ENCODE peak calls at places on chromosomes 3 and 15, in six cellular contexts. Y is T1000, R is GM03348, O is sciatic nerve, I is activated T-cell treated with anti-CD3 and anti-CD28 coated beads for 4 hours, B is T-helper 17 cell. E is an unnamed sample.

GRCh38 chr15:81023483-81024264 is 23.0 kb downstream of the TLNRD1 start:
- DNase-seq in Y (no peak), R (peak), O (peak), I (no peak), B (no peak), E (peak)

GRCh38 chr15:22944651-22945050 is 35.5 kb downstream of the CYFIP1 start:
- DNase-seq in Y (no peak), R (no peak), O (no peak), I (no peak), B (no peak), E (no peak)

GRCh38 chr3:127085576-127085975 is 102.7 kb downstream of the PLXNA1 start:
- DNase-seq in Y (no peak), R (no peak), O (no peak), I (no peak), B (no peak), E (no peak)

GRCh38 chr3:20700702-20701101 is 514.7 kb upstream of the SGO1 start:
- DNase-seq in Y (no peak), R (no peak), O (no peak), I (no peak), B (no peak), E (no peak)

GRCh38 chr3:197000211-197000610 is 29.4 kb downstream of the MELTF start:
- DNase-seq in Y (no peak), R (no peak), O (no peak), I (no peak), B (no peak), E (no peak)

GRCh38 chr3:126952983-126953660 is 29.8 kb upstream of the PLXNA1 start:
- DNase-seq in Y (no peak), R (no peak), O (peak), I (no peak), B (no peak), E (no peak)

GRCh38 chr3:13879946-13880810 is at the start of gene WNT7A:
- DNase-seq in Y (no peak), R (peak), O (peak), I (peak), B (peak), E (no peak)

GRCh38 chr15:40439461-40440299 is 1.1 kb upstream of the BAHD1 start:
- DNase-seq in Y (no peak), R (peak), O (no peak), I (no peak), B (no peak), E (no peak)

GRCh38 chr3:111827871-111828270 is 31.2 kb upstream of the PHLDB2 start:
- DNase-seq in Y (no peak), R (no peak), O (no peak), I (no peak), B (no peak), E (no peak)

GRCh38 chr15:78103406-78104118 is 11.2 kb downstream of the SH2D7 start:
- DNase-seq in Y (no peak), R (no peak), O (no peak), I (peak), B (no peak), E (no peak)

GRCh38 chr3:151248772-151249366 is 29.5 kb downstream of the P2RY14 start:
- DNase-seq in Y (no peak), R (no peak), O (no peak), I (no peak), B (no peak), E (no peak)

GRCh38 chr3:26498192-26498591 is 124.4 kb upstream of the LRRC3B start:
- DNase-seq in Y (no peak), R (no peak), O (no peak), I (no peak), B (no peak), E (no peak)

GRCh38 chr15:57595011-57595866 is 3.5 kb downstream of the MYZAP start:
- DNase-seq in Y (no peak), R (no peak), O (no peak), I (no peak), B (no peak), E (no peak)

GRCh38 chr3:151971814-151972579 is 98.6 kb downstream of the SUCNR1 start:
- DNase-seq in Y (no peak), R (no peak), O (no peak), I (no peak), B (no peak), E (no peak)

GRCh38 chr15:86077070-86077469 is 2.6 kb upstream of the AGBL1 start:
- DNase-seq in Y (no peak), R (no peak), O (no peak), I (no peak), B (no peak), E (no peak)

GRCh38 chr3:114551770-114552526 is 258.1 kb downstream of the TIGIT start:
- DNase-seq in Y (peak), R (no peak), O (no peak), I (no peak), B (no peak), E (no peak)

GRCh38 chr3:94101860-94102259 is 39.0 kb downstream of the NSUN3 start:
- DNase-seq in Y (no peak), R (no peak), O (no peak), I (no peak), B (no peak), E (no peak)

GRCh38 chr3:109952924-109953323 is 615.6 kb upstream of the DPPA4 start:
- DNase-seq in Y (no peak), R (no peak), O (no peak), I (no peak), B (no peak), E (no peak)

GRCh38 chr3:5309181-5309580 is 121.7 kb downstream of the EDEM1 start:
- DNase-seq in Y (no peak), R (no peak), O (no peak), I (no peak), B (no peak), E (no peak)

GRCh38 chr3:129014148-129014547 is 13.0 kb downstream of the EFCC1 start:
- DNase-seq in Y (no peak), R (no peak), O (no peak), I (no peak), B (no peak), E (no peak)

GRCh38 chr15:46502668-46503067 is 867.8 kb downstream of the SQOR start:
- DNase-seq in Y (no peak), R (peak), O (no peak), I (no peak), B (no peak), E (no peak)

GRCh38 chr3:187040637-187041361 is 98.5 kb downstream of the RPL39L start:
- DNase-seq in Y (no peak), R (peak), O (no peak), I (no peak), B (no peak), E (no peak)

GRCh38 chr15:70775160-70775559 is 11.8 kb upstream of the UACA start:
- DNase-seq in Y (peak), R (peak), O (no peak), I (no peak), B (no peak), E (no peak)

GRCh38 chr3:123282461-123282860 is 80.7 kb downstream of the SEC22A start:
- DNase-seq in Y (no peak), R (peak), O (no peak), I (no peak), B (no peak), E (no peak)

GRCh38 chr3:155525324-155525833 is 219.5 kb downstream of the PLCH1 start:
- DNase-seq in Y (no peak), R (no peak), O (no peak), I (no peak), B (no peak), E (no peak)

GRCh38 chr15:52180196-52180835 is 10.9 kb downstream of the GNB5 start:
- DNase-seq in Y (no peak), R (no peak), O (no peak), I (no peak), B (no peak), E (no peak)

GRCh38 chr3:64797000-64797399 is 109.2 kb upstream of the ADAMTS9 start:
- DNase-seq in Y (no peak), R (no peak), O (no peak), I (no peak), B (no peak), E (no peak)

GRCh38 chr3:184177767-184178306 is 3.2 kb downstream of the AP2M1 start:
- DNase-seq in Y (no peak), R (no peak), O (no peak), I (no peak), B (no peak), E (no peak)

GRCh38 chr15:47466357-47466756 is 250.9 kb upstream of the SEMA6D start:
- DNase-seq in Y (no peak), R (peak), O (no peak), I (no peak), B (no peak), E (no peak)

GRCh38 chr3:25594007-25594502 is 70.7 kb downstream of the TOP2B start:
- DNase-seq in Y (no peak), R (peak), O (no peak), I (no peak), B (no peak), E (peak)

GRCh38 chr3:54830658-54831057 is 97.2 kb downstream of the LRTM1 start:
- DNase-seq in Y (peak), R (no peak), O (no peak), I (no peak), B (no peak), E (no peak)

GRCh38 chr15:58574612-58575011 is 142.8 kb downstream of the LIPC start:
- DNase-seq in Y (no peak), R (no peak), O (no peak), I (no peak), B (no peak), E (no peak)

GRCh38 chr3:129476586-129476985 is 36.6 kb downstream of the IFT122 start:
- DNase-seq in Y (no peak), R (no peak), O (no peak), I (no peak), B (no peak), E (no peak)

GRCh38 chr3:67947808-67948508 is 293.5 kb upstream of the SUCLG2 start:
- DNase-seq in Y (no peak), R (no peak), O (no peak), I (peak), B (no peak), E (no peak)

GRCh38 chr15:50880651-50881114 is 27.8 kb upstream of the AP4E1 start:
- DNase-seq in Y (no peak), R (peak), O (no peak), I (no peak), B (no peak), E (no peak)

GRCh38 chr3:104510091-104510860 is 856.4 kb upstream of the ALCAM start:
- DNase-seq in Y (no peak), R (no peak), O (no peak), I (no peak), B (no peak), E (no peak)

GRCh38 chr15:88166330-88166993 is 90.1 kb downstream of the NTRK3 start:
- DNase-seq in Y (no peak), R (peak), O (no peak), I (no peak), B (no peak), E (no peak)

GRCh38 chr3:25589104-25589782 is 75.5 kb downstream of the TOP2B start:
- DNase-seq in Y (no peak), R (no peak), O (no peak), I (no peak), B (no peak), E (no peak)

GRCh38 chr15:78056714-78057269 is 20.7 kb downstream of the TBC1D2B start:
- DNase-seq in Y (no peak), R (peak), O (no peak), I (no peak), B (no peak), E (no peak)